ENCODE peak calls at places on chromosomes 16 and 17, in nine cellular contexts. F is skeletal muscle cell; V is fibroblast of pulmonary artery; C is MM.1S; T is mucosa of descending colon; U is effector memory CD4-positive, alpha-beta T cell; H is IMR-90; K is dorsolateral prefrontal cortex; O is heart right ventricle. M is an unnamed sample.

GRCh38 chr17:18966831-18967624 is 15.1 kb downstream of the SLC5A10 start:
- DNase-seq in O (no peak), F (no peak), H (peak), C (no peak), T (peak), K (no peak), V (peak), U (no peak), M (peak)

GRCh38 chr17:57421393-57421717 is 165.0 kb downstream of the MSI2 start:
- DNase-seq in U (no peak), O (no peak), K (no peak), C (no peak), F (no peak), H (no peak), T (peak), V (no peak), M (no peak)

GRCh38 chr17:32697728-32698625 is 178.9 kb downstream of the MYO1D start:
- DNase-seq in O (no peak), U (no peak), V (no peak), F (no peak), T (no peak), K (no peak), C (no peak), H (no peak), M (no peak)

GRCh38 chr16:67173808-67174705 is 3.7 kb downstream of the NOL3 start:
- DNase-seq in H (peak), C (peak), U (peak), V (peak), K (peak), O (peak), F (no peak), T (peak), M (peak)

GRCh38 chr16:70526403-70526802 is 2.8 kb downstream of the SF3B3 start:
- DNase-seq in C (no peak), F (no peak), T (no peak), U (no peak), V (no peak), O (no peak), H (no peak), K (no peak), M (no peak)

GRCh38 chr16:84266451-84266850 is 26.6 kb upstream of the KCNG4 start:
- DNase-seq in F (peak), V (peak), H (peak), C (peak), U (no peak), T (peak), K (peak), O (peak), M (peak)

GRCh38 chr16:22370038-22370541 is 4.3 kb downstream of the CDR2 start:
- DNase-seq in K (no peak), F (no peak), C (no peak), U (no peak), O (no peak), H (peak), V (peak), T (no peak), M (no peak)

GRCh38 chr17:15981208-15981607 is 18.3 kb downstream of the ZSWIM7 start:
- DNase-seq in K (no peak), O (no peak), V (no peak), H (no peak), F (no peak), T (peak), C (no peak), U (no peak), M (no peak)

GRCh38 chr16:58339452-58339938 is 44.7 kb upstream of the PRSS54 start:
- DNase-seq in T (no peak), U (no peak), V (peak), O (peak), C (no peak), F (no peak), H (no peak), K (no peak), M (peak)

GRCh38 chr16:54193656-54194007 is 93.0 kb downstream of the IRX3 start:
- DNase-seq in V (peak), U (no peak), O (peak), H (peak), K (peak), C (peak), F (no peak), T (peak), M (peak)

GRCh38 chr17:33328129-33328528 is 35.0 kb upstream of the ASIC2 start:
- DNase-seq in F (no peak), H (peak), U (no peak), O (no peak), C (no peak), V (peak), K (no peak), T (peak), M (peak)

GRCh38 chr16:47323241-47323640 is 137.6 kb downstream of the ITFG1 start:
- DNase-seq in C (no peak), U (no peak), O (no peak), F (no peak), H (no peak), T (no peak), K (no peak), V (no peak), M (no peak)

GRCh38 chr17:6353161-6353560 is 81.8 kb downstream of the AIPL1 start:
- DNase-seq in C (no peak), T (no peak), H (no peak), K (no peak), V (no peak), U (no peak), O (no peak), F (no peak), M (peak)

GRCh38 chr17:78798695-78799559 is 16.9 kb upstream of the CYTH1 start:
- DNase-seq in F (no peak), H (peak), O (no peak), U (no peak), V (peak), K (no peak), T (no peak), C (peak), M (no peak)

GRCh38 chr17:4433515-4434031 is at the start of gene SPNS3:
- DNase-seq in U (no peak), O (no peak), T (no peak), F (no peak), C (peak), V (no peak), K (no peak), H (no peak), M (no peak)

GRCh38 chr16:15435216-15435864 is 952 bp downstream of the BMERB1 start:
- DNase-seq in C (no peak), K (no peak), V (no peak), O (no peak), H (no peak), F (no peak), U (no peak), T (no peak), M (peak)

GRCh38 chr17:39235555-39236221 is 9.9 kb upstream of the STAC2 start:
- DNase-seq in K (no peak), U (peak), T (peak), H (peak), O (no peak), F (no peak), V (peak), C (peak), M (peak)

GRCh38 chr17:15892679-15893332 is 52.1 kb upstream of the ADORA2B start:
- DNase-seq in T (no peak), V (peak), H (peak), O (no peak), K (no peak), U (no peak), C (no peak), F (no peak), M (no peak)

GRCh38 chr16:52265446-52265861 is 281.5 kb downstream of the TOX3 start:
- DNase-seq in O (no peak), H (no peak), U (no peak), F (no peak), T (no peak), V (no peak), K (no peak), C (no peak), M (no peak)
- H3K4me3 ChIP-seq in O (no peak), H (no peak), U (no peak), F (no peak), T (no peak), V (no peak), K (no peak), C (no peak), M (no peak)

DNA sequence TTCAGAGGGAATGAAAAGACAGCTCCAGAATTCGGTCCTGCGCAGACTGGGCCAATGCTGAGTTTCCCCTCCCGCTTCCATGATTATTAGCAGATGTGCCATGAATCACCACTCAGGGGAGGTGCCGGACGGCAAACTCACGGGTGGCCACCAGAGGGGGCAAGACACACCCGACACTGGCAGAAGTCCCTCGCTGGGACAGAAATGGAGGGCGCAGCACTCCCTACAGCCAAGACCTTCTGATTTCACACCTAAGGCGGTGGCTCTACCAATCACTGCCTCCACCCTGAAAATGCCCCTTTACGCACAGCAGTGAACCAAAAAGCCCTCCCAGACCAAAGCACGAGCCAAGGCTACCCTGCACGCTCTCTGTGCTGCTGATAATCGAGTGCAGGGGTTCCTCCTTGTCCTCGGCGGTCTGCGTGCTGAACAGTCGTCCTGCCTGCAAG is 26.8 kb downstream of the TRAP1 start:
- DNase-seq in V (peak), T (peak), F (peak), H (peak), K (peak), U (peak), O (peak), C (peak), M (peak)
- H3K4me3 ChIP-seq in V (peak), T (no peak), F (peak), H (no peak), K (peak), U (no peak), O (no peak), C (no peak), M (no peak)

DNA sequence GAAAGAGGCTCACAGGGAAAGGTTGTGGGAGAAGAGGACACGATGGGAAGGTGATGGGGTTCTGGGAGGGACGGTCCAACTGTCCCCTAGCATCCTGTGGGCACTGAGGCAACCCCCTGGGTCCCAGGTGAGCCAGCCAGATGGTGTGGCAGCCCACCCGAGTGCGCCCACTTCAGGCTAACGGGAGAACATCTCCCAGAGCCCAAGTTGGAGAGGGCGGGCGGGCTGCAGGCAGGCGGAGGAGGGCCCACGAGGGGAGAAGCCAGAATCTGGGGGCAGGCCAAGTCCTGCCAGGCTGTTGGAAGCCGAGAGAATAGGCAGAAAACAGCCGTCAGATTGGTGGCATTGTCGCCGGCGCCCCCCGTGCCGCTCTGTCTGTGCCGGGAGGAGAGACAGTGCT is 13.8 kb upstream of the ABCC3 start:
- DNase-seq in V (no peak), C (no peak), F (no peak), H (no peak), O (no peak), T (no peak), K (no peak), U (no peak), M (peak)
- H3K4me3 ChIP-seq in V (no peak), C (no peak), F (no peak), H (no peak), O (no peak), T (no peak), K (no peak), U (no peak), M (no peak)

GRCh38 chr16:11671676-11672075 is 3.4 kb downstream of the SNN start:
- DNase-seq in T (no peak), V (no peak), C (no peak), H (no peak), K (no peak), F (no peak), O (no peak), U (no peak), M (no peak)

GRCh38 chr16:11670171-11671131 is 2.2 kb downstream of the SNN start:
- DNase-seq in F (no peak), K (peak), H (no peak), V (no peak), U (no peak), O (no peak), C (no peak), T (no peak), M (peak)

GRCh38 chr16:11672206-11673090 is 4.2 kb downstream of the SNN start:
- DNase-seq in H (no peak), V (no peak), K (no peak), C (peak), O (peak), F (no peak), T (no peak), U (no peak), M (no peak)

GRCh38 chr16:11669380-11670146 is 1.3 kb downstream of the SNN start:
- DNase-seq in K (no peak), U (no peak), V (peak), C (no peak), T (peak), H (peak), F (no peak), O (peak), M (peak)

DNA sequence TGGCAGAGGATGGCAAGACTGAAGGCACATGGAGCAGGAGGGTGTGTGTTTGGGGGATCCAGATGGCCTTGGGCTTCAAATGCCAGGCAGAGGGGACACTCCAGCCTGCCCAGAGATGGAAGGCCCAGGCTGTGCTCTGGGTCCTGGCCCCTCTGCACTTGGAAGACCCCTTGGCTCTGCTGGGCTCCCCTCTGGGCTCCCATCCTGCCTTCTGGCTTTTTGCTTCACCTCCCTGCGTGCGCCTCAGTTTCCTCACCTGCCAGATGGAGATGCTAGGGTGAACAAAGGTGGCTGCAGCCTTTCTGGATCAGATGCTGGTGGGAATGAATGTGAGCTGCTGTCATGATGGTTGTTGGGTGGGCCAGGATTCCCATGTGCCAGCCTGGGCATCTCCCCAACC is 3.0 kb downstream of the SNN start:
- DNase-seq in U (no peak), F (no peak), O (no peak), T (no peak), V (no peak), H (no peak), K (no peak), C (no peak), M (no peak)
- H3K4me3 ChIP-seq in U (no peak), F (no peak), O (no peak), T (no peak), V (no peak), H (no peak), K (no peak), C (no peak), M (no peak)

DNA sequence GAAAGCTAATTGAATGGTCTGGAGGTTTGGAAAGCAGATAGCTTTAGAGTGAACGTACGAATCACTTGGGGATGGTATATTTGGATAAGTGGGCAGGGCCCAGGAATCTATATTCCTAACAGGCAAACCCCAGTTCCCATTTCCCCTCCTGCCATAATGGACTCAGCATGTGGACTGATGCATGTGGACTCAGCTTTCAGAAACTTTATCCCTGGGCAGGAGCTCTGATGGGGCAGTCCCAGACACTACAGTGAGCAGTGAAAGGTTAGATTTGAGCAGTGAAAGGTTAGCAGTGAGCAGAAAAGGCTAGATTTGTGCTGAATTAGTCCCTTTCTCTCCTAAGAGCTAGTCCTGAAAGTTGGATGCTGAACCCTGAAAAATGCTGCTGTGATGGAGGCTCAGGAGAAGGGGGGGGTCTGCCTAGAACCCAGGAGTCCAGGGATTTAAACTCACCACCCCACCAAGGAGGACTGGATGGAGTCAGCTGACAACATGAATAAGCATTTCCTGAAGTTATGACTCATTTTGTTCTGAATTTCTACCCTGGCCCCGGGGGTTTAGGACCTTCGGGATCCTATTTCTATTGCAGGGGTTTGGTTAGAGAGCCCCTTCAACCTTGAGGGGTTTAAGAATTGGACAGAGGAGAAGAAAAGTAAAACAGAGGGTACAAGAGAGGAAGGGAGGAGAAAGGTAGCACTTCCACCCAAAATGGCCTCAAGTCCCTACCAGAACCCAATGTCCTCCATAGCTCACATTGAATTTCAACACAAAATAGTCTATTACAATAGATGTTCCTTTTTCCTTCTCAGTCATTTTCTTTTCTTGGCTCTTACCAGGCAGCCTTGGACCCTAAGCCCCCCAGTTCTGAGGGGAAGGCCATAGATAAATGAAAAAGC is 10.3 kb upstream of the FZD2 start:
- DNase-seq in U (no peak), C (no peak), O (no peak), T (no peak), H (peak), V (peak), K (no peak), F (no peak), M (peak)
- H3K4me3 ChIP-seq in U (no peak), C (no peak), O (no peak), T (no peak), H (no peak), V (no peak), K (no peak), F (no peak), M (no peak)

GRCh38 chr16:85961988-85962915 is 63.3 kb downstream of the IRF8 start:
- DNase-seq in O (no peak), V (no peak), H (no peak), F (no peak), U (no peak), K (no peak), T (no peak), C (no peak), M (no peak)
- H3K4me3 ChIP-seq in O (no peak), V (no peak), H (no peak), F (no peak), U (no peak), K (no peak), T (no peak), C (no peak), M (no peak)

GRCh38 chr17:73592079-73592415 is 52.2 kb downstream of the SDK2 start:
- DNase-seq in V (no peak), F (no peak), K (no peak), O (no peak), U (no peak), H (no peak), C (no peak), T (no peak), M (no peak)
- H3K4me3 ChIP-seq in V (no peak), F (no peak), K (no peak), O (no peak), U (peak), H (no peak), C (no peak), T (no peak), M (no peak)

M was measured in endodermal cell.